ENCODE peak calls at places on chromosomes 5 and 9, in ten cellular contexts. D, Z, Y, L, T, E, B, W, S and H are unnamed samples.

GRCh38 chr5:41336471-41336870 is 123.1 kb upstream of the C6 start:
- DNase-seq in E (no peak), L (no peak), S (no peak), T (no peak), D (no peak), W (no peak), Z (no peak), Y (no peak), B (no peak), H (no peak)

GRCh38 chr5:78893959-78894676 is 91.0 kb downstream of the ARSB start:
- DNase-seq in Z (no peak), Y (no peak), T (no peak), L (no peak), S (no peak), E (no peak), D (no peak), W (no peak), B (no peak), H (no peak)

GRCh38 chr9:79012561-79012960 is 559.2 kb upstream of the TLE4 start:
- DNase-seq in D (no peak), Z (no peak), S (peak; percentile 33), B (no peak), Y (peak; percentile 29), E (no peak), W (no peak), L (no peak), T (no peak), H (no peak)

GRCh38 chr5:78903936-78904335 is 81.2 kb downstream of the ARSB start:
- DNase-seq in E (no peak), L (no peak), W (no peak), Z (no peak), D (no peak), B (no peak), S (no peak), Y (no peak), T (no peak), H (no peak)

GRCh38 chr9:133647148-133647547 is 11.0 kb downstream of the DBH start:
- DNase-seq in S (no peak), Y (no peak), B (no peak), E (no peak), W (no peak), T (no peak), D (peak; percentile 17), L (no peak), Z (no peak), H (no peak)

GRCh38 chr5:1778138-1779020 is 21.3 kb downstream of the MRPL36 start:
- DNase-seq in W (no peak), S (no peak), D (peak; percentile 54), B (peak; percentile 58), Y (no peak), Z (no peak), T (no peak), E (no peak), L (no peak), H (no peak)

GRCh38 chr5:137071526-137071925 is 427.6 kb downstream of the SPOCK1 start:
- DNase-seq in D (no peak), Y (no peak), S (no peak), E (no peak), Z (no peak), W (peak; percentile 10), L (no peak), B (no peak), T (no peak), H (no peak)

GRCh38 chr9:92392690-92393089 is 11.7 kb downstream of the OGN start:
- DNase-seq in D (no peak), B (no peak), E (no peak), Z (no peak), S (no peak), Y (no peak), W (no peak), T (no peak), L (no peak), H (no peak)

GRCh38 chr5:178740926-178741325 is 10.5 kb upstream of the ZNF354A start:
- DNase-seq in S (no peak), W (no peak), E (no peak), Z (no peak), L (no peak), T (peak; percentile 54), B (no peak), D (no peak), Y (no peak), H (no peak)

GRCh38 chr5:31380049-31380448 is 151.8 kb downstream of the DROSHA start:
- DNase-seq in D (no peak), W (no peak), S (no peak), E (no peak), Y (no peak), Z (no peak), T (no peak), L (no peak), B (no peak), H (no peak)

GRCh38 chr5:128493657-128494329 is 44.3 kb downstream of the FBN2 start:
- DNase-seq in Y (no peak), E (no peak), B (no peak), T (no peak), W (no peak), Z (no peak), S (no peak), D (no peak), L (no peak), H (no peak)

GRCh38 chr5:128491291-128491690 is 46.8 kb downstream of the FBN2 start:
- DNase-seq in Y (no peak), L (no peak), S (peak; percentile 5), T (no peak), W (no peak), E (no peak), Z (no peak), D (no peak), B (no peak), H (no peak)

GRCh38 chr5:128498844-128499455 is 39.1 kb downstream of the FBN2 start:
- DNase-seq in W (peak; percentile 6), B (no peak), D (no peak), S (peak; percentile 84), L (no peak), E (no peak), T (no peak), Z (no peak), Y (peak; percentile 41), H (peak; percentile 16)

GRCh38 chr5:128494516-128494915 is 43.5 kb downstream of the FBN2 start:
- DNase-seq in L (no peak), D (no peak), Y (no peak), E (no peak), Z (no peak), T (no peak), S (no peak), B (no peak), W (no peak), H (no peak)
- TF ChIP-seq CTCF in L (no peak), D (no peak), Y (peak; percentile 13), E (no peak), Z (no peak), T (peak; percentile 42), S (no peak), B (peak; percentile 54), W (no peak), H (no peak)

DNA sequence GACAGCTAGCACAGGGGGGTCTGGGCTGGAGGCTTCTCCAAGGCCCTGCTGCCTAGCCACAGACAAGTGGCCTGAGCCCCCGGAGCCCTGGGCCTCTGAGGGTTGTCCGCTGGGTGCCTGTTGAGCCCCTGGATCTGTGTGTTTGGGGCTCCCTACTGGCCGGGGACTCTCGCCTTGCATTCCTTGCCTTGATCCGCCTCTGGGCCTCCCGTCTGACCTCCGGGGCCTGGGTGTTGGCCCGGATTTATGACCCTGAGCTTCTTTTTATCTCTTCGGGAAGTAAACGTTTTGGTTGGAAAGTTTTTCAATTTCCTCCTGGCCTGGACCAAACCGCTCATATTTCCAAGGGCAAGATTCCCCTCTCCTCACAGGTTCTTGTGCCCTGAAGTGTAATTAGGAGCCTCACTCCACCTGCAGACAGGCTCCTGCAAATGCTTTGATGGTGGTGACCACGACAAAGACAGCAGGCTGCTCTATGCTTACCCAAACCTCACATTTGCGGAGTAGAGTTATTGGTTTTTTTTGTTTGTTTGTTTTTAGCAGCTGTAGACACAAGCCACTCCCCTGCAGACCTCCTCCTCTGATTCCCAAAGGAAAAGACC is 69.2 kb upstream of the EGFLAM start:
- DNase-seq in E (no peak), Y (no peak), T (no peak), W (no peak), B (no peak), D (peak; percentile 76), L (no peak), Z (no peak), S (no peak), H (no peak)
- TF ChIP-seq CTCF in E (no peak), Y (no peak), T (peak; percentile 21), W (no peak), B (no peak), D (no peak), L (no peak), Z (no peak), S (no peak), H (no peak)

DNA sequence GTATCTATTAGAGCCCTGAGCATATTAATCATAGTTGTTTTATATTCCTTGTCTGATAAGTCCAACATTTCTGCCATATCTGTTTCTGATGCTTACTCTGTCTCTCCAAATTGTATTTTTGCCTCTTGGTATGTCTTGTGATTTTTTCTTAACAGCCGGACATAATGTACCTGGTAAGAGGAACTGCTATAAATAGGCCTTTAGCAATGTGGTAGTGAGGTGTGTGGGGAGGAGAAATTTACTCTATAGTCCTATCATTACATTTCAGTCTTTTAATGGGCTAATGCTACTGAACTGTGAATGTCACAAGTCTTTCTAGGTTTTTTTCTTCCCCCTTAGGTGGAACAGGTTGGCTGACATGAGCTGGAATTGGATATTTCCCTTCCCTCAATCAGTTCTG is 176.1 kb upstream of the FGF10 start:
- DNase-seq in E (no peak), L (no peak), Z (no peak), T (no peak), S (no peak), W (no peak), Y (no peak), B (no peak), D (no peak), H (no peak)
- TF ChIP-seq CTCF in E (no peak), L (no peak), Z (no peak), T (no peak), S (no peak), W (no peak), Y (no peak), B (no peak), D (no peak), H (no peak)

GRCh38 chr9:38068616-38068865 is 486 bp downstream of the SHB start:
- DNase-seq in L (no peak), Y (no peak), W (peak; percentile 66), E (no peak), D (no peak), Z (no peak), S (peak; percentile 58), B (no peak), T (no peak), H (no peak)

GRCh38 chr9:38067611-38067891 is 1.5 kb downstream of the SHB start:
- DNase-seq in W (peak; percentile 59), S (no peak), L (peak; percentile 67), Y (no peak), T (no peak), B (no peak), Z (no peak), E (no peak), D (no peak), H (no peak)

GRCh38 chr9:38066907-38067610 is 2.0 kb downstream of the SHB start:
- DNase-seq in B (no peak), Z (peak; percentile 55), W (peak; percentile 72), Y (no peak), S (peak; percentile 46), D (peak; percentile 87), L (peak; percentile 82), T (no peak), E (no peak), H (no peak)

GRCh38 chr9:38067892-38068615 is 973 bp downstream of the SHB start:
- DNase-seq in L (peak; percentile 60), Z (peak; percentile 52), T (no peak), D (peak; percentile 84), Y (no peak), B (no peak), E (no peak), S (peak; percentile 14), W (peak; percentile 39), H (no peak)

GRCh38 chr9:38068866-38069628 is at the start of gene SHB:
- DNase-seq in Z (peak; percentile 89), E (no peak), Y (no peak), L (peak; percentile 91), T (no peak), B (peak; percentile 78), W (peak; percentile 91), D (peak; percentile 96), S (peak; percentile 48), H (no peak)
- TF ChIP-seq CTCF in Z (peak; percentile 26), E (peak; percentile 49), Y (no peak), L (peak; percentile 35), T (no peak), B (peak; percentile 33), W (no peak), D (peak; percentile 25), S (no peak), H (no peak)